ENCODE peak calls at places on chromosome 1, in nine cellular contexts. H is HCT116, C is tibial nerve, W is sigmoid colon, A is prostate gland, S is A549, I is K562, R is heart left ventricle, F is transverse colon. M is an unnamed sample.

GRCh38 chr1:8661185-8662110 is 156.0 kb downstream of the RERE start:
- DNase-seq in H (no peak), C (peak), W (peak), A (no peak), S (peak), I (no peak), R (peak), F (no peak), M (peak)

GRCh38 chr1:223455470-223455869 is 62.3 kb downstream of the CCDC185 start:
- DNase-seq in H (no peak), C (no peak), W (no peak), A (no peak), S (no peak), I (no peak), R (no peak), F (no peak), M (no peak)

GRCh38 chr1:168609133-168609715 is 32.8 kb downstream of the XCL1 start:
- DNase-seq in H (no peak), C (peak), W (peak), A (no peak), S (no peak), I (no peak), R (peak), F (no peak), M (peak)

GRCh38 chr1:167447521-167448136 is 70.7 kb downstream of the CD247 start:
- DNase-seq in H (peak), C (no peak), W (no peak), A (no peak), S (peak), I (no peak), R (no peak), F (peak), M (no peak)

GRCh38 chr1:21907737-21908136 is 29.4 kb downstream of the HSPG2 start:
- DNase-seq in H (no peak), C (no peak), W (no peak), A (no peak), S (no peak), I (no peak), R (no peak), F (no peak), M (peak)

GRCh38 chr1:201530741-201531521 is 8.0 kb upstream of the NAV1 start:
- DNase-seq in H (peak), C (peak), W (peak), A (peak), S (peak), I (peak), R (peak), F (peak), M (peak)

GRCh38 chr1:114083186-114083585 is 70.5 kb downstream of the SYT6 start:
- DNase-seq in H (no peak), C (no peak), W (no peak), A (no peak), S (no peak), I (no peak), R (no peak), F (no peak), M (no peak)

GRCh38 chr1:64100791-64101190 is 102.6 kb upstream of the UBE2U start:
- DNase-seq in H (no peak), C (no peak), W (no peak), A (no peak), S (no peak), I (no peak), R (no peak), F (no peak), M (no peak)

GRCh38 chr1:218846166-218846565 is 327.5 kb upstream of the LYPLAL1 start:
- DNase-seq in H (no peak), C (no peak), W (no peak), A (no peak), S (no peak), I (no peak), R (no peak), F (no peak), M (no peak)

GRCh38 chr1:28126778-28127430 is 38.5 kb upstream of the EYA3 start:
- DNase-seq in H (no peak), C (no peak), W (no peak), A (no peak), S (no peak), I (no peak), R (no peak), F (no peak), M (no peak)

GRCh38 chr1:172390620-172391491 is 29.6 kb upstream of the C1orf105 start:
- DNase-seq in H (no peak), C (peak), W (peak), A (no peak), S (no peak), I (no peak), R (peak), F (peak), M (peak)

GRCh38 chr1:159171688-159172501 is 480 bp downstream of the CADM3 start:
- DNase-seq in H (no peak), C (no peak), W (peak), A (no peak), S (no peak), I (no peak), R (no peak), F (no peak), M (peak)

GRCh38 chr1:109718495-109718894 is 6.4 kb downstream of the GSTM5 start:
- DNase-seq in H (peak), C (no peak), W (no peak), A (no peak), S (peak), I (peak), R (no peak), F (no peak), M (peak)

GRCh38 chr1:66207484-66207883 is 326.5 kb upstream of the SGIP1 start:
- DNase-seq in H (no peak), C (no peak), W (no peak), A (no peak), S (peak), I (no peak), R (peak), F (no peak), M (peak)

GRCh38 chr1:44059956-44060355 is 28.7 kb upstream of the SLC6A9 start:
- DNase-seq in H (no peak), C (no peak), W (no peak), A (no peak), S (no peak), I (no peak), R (no peak), F (peak), M (no peak)

GRCh38 chr1:233440952-233441401 is 113.5 kb downstream of the MAP3K21 start:
- DNase-seq in H (peak), C (peak), W (no peak), A (peak), S (peak), I (peak), R (no peak), F (no peak), M (peak)

GRCh38 chr1:951364-951763 is 7.7 kb downstream of the NOC2L start:
- DNase-seq in H (no peak), C (no peak), W (no peak), A (no peak), S (peak), I (no peak), R (no peak), F (no peak), M (no peak)

GRCh38 chr1:214455971-214456867 is 95.2 kb downstream of the PTPN14 start:
- DNase-seq in H (no peak), C (no peak), W (no peak), A (no peak), S (no peak), I (no peak), R (no peak), F (no peak), M (no peak)

DNA sequence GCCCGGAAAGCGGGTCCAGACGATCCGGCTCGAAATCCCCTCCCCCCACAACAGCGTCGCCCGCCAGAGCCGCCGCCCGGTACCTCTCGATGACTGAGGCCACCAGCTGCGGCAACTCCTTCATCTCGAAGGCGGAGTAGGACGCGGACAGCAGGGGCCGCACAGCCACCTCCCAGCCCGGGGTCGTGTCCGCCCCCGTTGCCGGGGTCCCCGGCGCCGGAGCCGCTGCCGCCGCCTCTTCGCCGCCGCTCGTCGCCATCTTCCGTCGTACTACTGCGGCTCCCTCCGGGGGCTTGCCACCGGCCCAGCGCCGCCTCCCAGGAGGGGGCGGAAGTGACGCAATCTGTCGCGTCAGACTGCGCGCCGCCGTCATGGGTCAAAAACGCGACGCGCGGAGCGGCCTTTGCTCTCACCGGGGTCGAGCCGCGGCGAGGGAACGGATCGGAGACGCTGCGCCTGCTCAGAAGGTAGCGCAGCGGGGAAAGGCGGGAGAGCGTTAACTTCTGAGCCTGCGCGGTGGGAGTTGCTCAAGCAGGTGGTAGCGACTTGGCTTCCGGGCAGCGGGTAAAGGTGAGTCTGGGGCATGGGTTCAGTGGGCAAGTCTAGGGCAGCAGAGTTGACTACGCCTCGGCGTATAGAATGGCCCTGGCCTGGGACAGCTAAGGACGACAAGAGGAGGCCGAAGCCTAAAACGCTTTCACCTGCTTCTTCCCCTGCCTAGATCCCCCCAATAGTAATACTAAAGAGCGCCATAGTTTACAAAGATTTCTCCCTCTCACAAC is at the start of gene UBR4:
- DNase-seq in H (peak), C (peak), W (peak), A (peak), S (peak), I (peak), R (peak), F (peak), M (peak)
- TF ChIP-seq POLR2A in H (peak), C (peak), W (peak), A (peak), S (peak), I (peak), R (peak), F (peak), M (peak)

GRCh38 chr1:47030170-47030805 is 6.8 kb downstream of the CYP4X1 start:
- DNase-seq in H (no peak), C (no peak), W (no peak), A (no peak), S (no peak), I (no peak), R (no peak), F (no peak), M (peak)
- H3K4me3 ChIP-seq in H (no peak), C (no peak), W (no peak), A (no peak), S (no peak), I (no peak), R (no peak), F (no peak), M (no peak)

GRCh38 chr1:211382714-211383480 is 56.3 kb downstream of the TRAF5 start:
- DNase-seq in H (peak), C (peak), W (peak), A (peak), S (peak), I (peak), R (peak), F (peak), M (peak)
- TF ChIP-seq POLR2A in H (peak), C (peak), W (peak), A (peak), S (peak), I (peak), R (peak), F (peak), M (peak)

GRCh38 chr1:39789571-39790110 is 976 bp upstream of the BMP8B start:
- DNase-seq in H (no peak), C (no peak), W (no peak), A (no peak), S (no peak), I (no peak), R (no peak), F (no peak), M (no peak)
- H3K4me3 ChIP-seq in H (peak), C (peak), W (peak), A (peak), S (peak), I (peak), R (no peak), F (peak), M (no peak)

DNA sequence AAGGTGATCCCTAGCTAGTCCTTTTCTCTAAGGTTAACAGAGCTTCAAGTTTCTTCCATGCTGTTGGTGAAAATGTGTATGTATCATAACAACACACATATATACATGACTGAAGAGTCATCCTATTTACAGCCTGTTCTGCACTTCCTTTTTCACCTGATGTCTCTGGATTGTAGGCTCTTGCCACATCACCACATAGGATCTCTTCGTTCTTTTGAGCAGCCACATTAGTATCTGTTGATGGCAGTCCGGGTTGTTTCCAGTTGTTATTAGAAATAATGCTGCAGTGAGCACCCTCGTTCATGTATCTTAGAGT is 19.7 kb downstream of the MRPL37 start:
- DNase-seq in H (no peak), C (no peak), W (no peak), A (no peak), S (no peak), I (no peak), R (no peak), F (no peak), M (no peak)
- TF ChIP-seq POLR2A in H (no peak), C (no peak), W (no peak), A (no peak), S (no peak), I (no peak), R (no peak), F (no peak), M (no peak)

GRCh38 chr1:111988377-111988742 is 1.1 kb downstream of the KCND3 start:
- DNase-seq in H (no peak), C (no peak), W (no peak), A (no peak), S (no peak), I (no peak), R (no peak), F (no peak), M (no peak)
- H3K4me3 ChIP-seq in H (no peak), C (peak), W (peak), A (peak), S (no peak), I (no peak), R (peak), F (no peak), M (no peak)

DNA sequence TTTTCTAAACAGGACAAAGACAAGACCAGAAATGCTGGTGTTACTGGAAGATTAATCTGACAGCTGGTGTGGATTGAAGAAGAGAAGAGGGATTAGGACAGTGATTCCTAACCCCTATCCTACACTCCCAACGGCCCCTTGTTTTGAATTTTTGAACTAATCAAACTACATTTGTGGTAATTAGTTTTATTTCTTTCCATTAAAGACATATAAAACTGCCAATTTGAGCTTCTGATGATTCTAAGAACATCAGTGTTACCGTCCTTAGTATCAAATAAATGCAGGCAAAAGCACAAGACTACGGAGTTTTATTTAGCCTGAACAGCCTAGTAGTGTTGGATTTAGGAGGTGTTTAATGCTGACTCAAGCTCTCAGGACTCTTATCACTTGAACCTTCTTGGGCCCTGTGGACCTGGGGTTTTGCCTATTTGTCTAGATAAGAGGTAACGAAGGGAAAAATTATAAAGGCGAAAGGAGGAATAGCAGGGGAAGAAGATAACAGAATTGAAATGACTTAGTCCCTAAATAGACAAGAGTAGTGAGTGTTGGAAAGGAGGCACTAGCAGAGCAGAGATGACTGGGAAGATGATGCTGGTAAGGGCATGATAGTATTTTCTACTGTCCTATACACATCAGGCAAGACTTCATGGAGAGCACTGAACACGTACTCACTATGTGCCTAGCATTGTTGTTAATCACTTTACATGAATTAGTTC is 2.0 kb downstream of the NPL start:
- DNase-seq in H (no peak), C (no peak), W (no peak), A (no peak), S (no peak), I (peak), R (no peak), F (no peak), M (no peak)
- TF ChIP-seq POLR2A in H (no peak), C (no peak), W (no peak), A (no peak), S (no peak), I (no peak), R (no peak), F (no peak), M (no peak)

M was measured in endothelial cell of umbilical vein.